ENCODE peak calls at places on chromosomes 7 and 10, in four cellular contexts. H is foreskin keratinocyte; B is activated effector memory CD4-positive, alpha-beta T cell treated with anti-CD3 and anti-CD28 coated beads, Interleukin-2, amount 50 U/mL, for 16 hours; J is hippocampal formation. Y is an unnamed sample.

GRCh38 chr7:122412886-122413285 is 108.3 kb upstream of the FEZF1 start:
- DNase-seq in J (no peak), H (no peak), B (no peak), Y (no peak)

GRCh38 chr10:69505636-69506318 is 54.5 kb downstream of the TSPAN15 start:
- DNase-seq in H (no peak), J (no peak), B (peak; percentile 53), Y (no peak)

GRCh38 chr10:71232089-71232998 is 20.0 kb downstream of the UNC5B start:
- DNase-seq in H (no peak), J (peak; percentile 97), B (no peak), Y (no peak)

GRCh38 chr7:124022551-124022950 is 10.3 kb downstream of the TMEM229A start:
- DNase-seq in B (no peak), H (peak; percentile 57), J (no peak), Y (no peak)

GRCh38 chr7:98399903-98400537 is 870 bp downstream of the BAIAP2L1 start:
- DNase-seq in J (no peak), H (no peak), B (no peak), Y (no peak)

GRCh38 chr7:105521731-105522458 is at the start of gene PUS7:
- DNase-seq in B (peak; percentile 93), H (peak; percentile 72), J (peak; percentile 83), Y (peak; percentile 36)

GRCh38 chr10:129371543-129371942 is 95.5 kb upstream of the MGMT start:
- DNase-seq in J (no peak), B (no peak), H (no peak), Y (no peak)

GRCh38 chr7:107078517-107078966 is 34.0 kb downstream of the PRKAR2B start:
- DNase-seq in H (peak; percentile 47), J (no peak), B (no peak), Y (peak; percentile 16)

GRCh38 chr7:15463801-15464761 is 97.7 kb downstream of the AGMO start:
- DNase-seq in H (no peak), B (no peak), J (no peak), Y (no peak)

GRCh38 chr7:16942929-16943509 is 61.2 kb upstream of the AGR3 start:
- DNase-seq in B (no peak), J (no peak), H (no peak), Y (no peak)

GRCh38 chr10:80581469-80581835 is 43.8 kb downstream of the SH2D4B start:
- DNase-seq in B (no peak), H (no peak), J (no peak), Y (no peak)

GRCh38 chr7:55477781-55478374 is 94.4 kb downstream of the VOPP1 start:
- DNase-seq in B (no peak), H (no peak), J (no peak), Y (no peak)

GRCh38 chr10:89532476-89532875 is 2.9 kb downstream of the SLC16A12 start:
- DNase-seq in B (no peak), J (no peak), H (peak; percentile 52), Y (no peak)

GRCh38 chr10:124943301-124944092 is 1.6 kb downstream of the ZRANB1 start:
- DNase-seq in J (no peak), H (peak; percentile 67), B (no peak), Y (no peak)

GRCh38 chr10:56763090-56763489 is 402.0 kb upstream of the ZWINT start:
- DNase-seq in B (no peak), H (no peak), J (no peak), Y (no peak)

GRCh38 chr10:50497758-50498157 is 126.0 kb downstream of the SGMS1 start:
- DNase-seq in B (no peak), J (no peak), H (peak; percentile 70), Y (peak; percentile 73)

GRCh38 chr10:14665304-14665703 is 109.4 kb downstream of the FAM107B start:
- DNase-seq in H (peak; percentile 80), J (no peak), B (no peak), Y (peak; percentile 56)

GRCh38 chr7:32502656-32503189 is 7.4 kb downstream of the AVL9 start:
- DNase-seq in B (peak; percentile 66), H (no peak), J (no peak), Y (no peak)

GRCh38 chr10:23351914-23352313 is 7.3 kb upstream of the C10orf67 start:
- DNase-seq in B (no peak), H (peak; percentile 85), J (no peak), Y (no peak)

GRCh38 chr7:30596721-30597120 is 2.0 kb downstream of the GARS1 start:
- DNase-seq in B (no peak), J (no peak), H (no peak), Y (no peak)